ENCODE peak calls at places on chromosomes 13 and 19, in four cellular contexts. W is H1, K is HepG2, I is K562. C is an unnamed sample.

GRCh38 chr13:68927387-68928026 is 1180.1 kb upstream of the ATXN8OS start:
- DNase-seq in I (no peak), K (peak), W (no peak), C (peak)

GRCh38 chr13:95862401-95862800 is 185.5 kb downstream of the DNAJC3 start:
- DNase-seq in W (no peak), K (no peak), I (no peak), C (no peak)

GRCh38 chr13:70424428-70424827 is 316.2 kb upstream of the KLHL1 start:
- DNase-seq in I (no peak), K (no peak), W (peak), C (no peak)

GRCh38 chr19:582497-583197 is 7.0 kb upstream of the HCN2 start:
- DNase-seq in I (no peak), K (no peak), W (no peak), C (no peak)

GRCh38 chr19:53864308-53864836 is 3.3 kb upstream of the MYADM start:
- DNase-seq in I (no peak), K (peak), W (no peak), C (no peak)

GRCh38 chr13:20494656-20495055 is 31.0 kb downstream of the CRYL1 start:
- DNase-seq in I (no peak), W (no peak), K (no peak), C (no peak)

GRCh38 chr19:42151735-42152134 is 19.5 kb upstream of the POU2F2 start:
- DNase-seq in K (no peak), I (no peak), W (no peak), C (no peak)

GRCh38 chr13:113122571-113123225 is at the start of gene F10:
- DNase-seq in W (peak), I (peak), K (peak), C (peak)

GRCh38 chr19:38182536-38183210 is 41.3 kb downstream of the DPF1 start:
- DNase-seq in W (no peak), K (no peak), I (no peak), C (no peak)

GRCh38 chr19:11479470-11480080 is 1.3 kb downstream of the ELAVL3 start:
- DNase-seq in K (peak), W (peak), I (peak), C (no peak)

GRCh38 chr19:49591731-49592485 is 926 bp downstream of the PRR12 start:
- DNase-seq in K (no peak), W (peak), I (peak), C (no peak)

GRCh38 chr19:14890616-14891379 is 4.9 kb upstream of the OR7A17 start:
- DNase-seq in W (no peak), K (no peak), I (peak), C (no peak)

GRCh38 chr19:47729468-47729798 is 15.9 kb upstream of the NOP53 start:
- DNase-seq in W (peak), I (peak), K (no peak), C (peak)

GRCh38 chr13:44382635-44383145 is 9.1 kb downstream of the SERP2 start:
- DNase-seq in W (no peak), K (no peak), I (peak), C (no peak)

GRCh38 chr19:17245535-17245984 is at the start of gene NR2F6:
- DNase-seq in I (peak), K (no peak), W (no peak), C (no peak)

GRCh38 chr13:98129059-98129741 is 13.7 kb upstream of the FARP1 start:
- DNase-seq in W (no peak), K (no peak), I (no peak), C (no peak)

GRCh38 chr19:1503089-1503924 is 9.5 kb downstream of the ADAMTSL5 start:
- DNase-seq in I (peak), K (no peak), W (peak), C (no peak)

GRCh38 chr19:5172859-5173577 is 167.6 kb downstream of the PTPRS start:
- DNase-seq in I (no peak), K (no peak), W (no peak), C (peak)

GRCh38 chr13:89695343-89696257 is 1651.9 kb upstream of the MIR17HG start:
- DNase-seq in W (peak), I (no peak), K (peak), C (peak)

GRCh38 chr13:80010286-80010831 is 330.6 kb downstream of the SPRY2 start:
- DNase-seq in W (no peak), K (no peak), I (no peak), C (no peak)

GRCh38 chr13:110382229-110382628 is 75.1 kb downstream of the COL4A2 start:
- DNase-seq in K (no peak), W (no peak), I (no peak), C (no peak)

GRCh38 chr19:40598918-40599307 is 2.3 kb upstream of the LTBP4 start:
- DNase-seq in I (no peak), W (no peak), K (no peak), C (no peak)

GRCh38 chr13:82747331-82747730 is 1134.9 kb downstream of the SLITRK1 start:
- DNase-seq in W (no peak), K (no peak), I (no peak), C (no peak)

GRCh38 chr19:19514215-19514633 is 1.1 kb downstream of the TSSK6 start:
- DNase-seq in K (no peak), I (no peak), W (no peak), C (no peak)

GRCh38 chr13:27455331-27455855 is 5.0 kb upstream of the MTIF3 start:
- DNase-seq in K (no peak), I (no peak), W (no peak), C (no peak)

GRCh38 chr19:38035515-38036495 is 128.8 kb downstream of the SIPA1L3 start:
- DNase-seq in K (peak), W (no peak), I (no peak), C (no peak)

GRCh38 chr19:44722131-44723121 is 23.5 kb downstream of the CEACAM16 start:
- DNase-seq in K (no peak), W (no peak), I (no peak), C (no peak)

DNA sequence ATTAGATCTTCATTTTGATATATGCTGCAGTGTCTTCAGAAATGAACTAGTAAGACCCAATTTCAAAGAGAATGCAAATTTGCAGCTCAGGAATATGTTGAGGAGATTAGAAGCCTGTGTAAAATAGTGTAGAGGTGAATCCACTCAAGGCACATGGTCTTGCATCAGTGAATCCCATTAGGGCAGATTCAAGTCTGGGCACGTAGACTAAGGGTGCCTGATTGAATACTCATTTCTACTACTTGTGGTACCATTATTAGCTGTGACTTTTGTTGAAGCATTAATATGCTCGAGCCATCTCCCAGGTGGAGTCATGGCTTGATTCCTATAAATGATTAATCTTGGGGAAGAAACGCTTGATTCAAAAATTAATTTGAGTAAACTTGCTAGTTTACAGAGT is 129.4 kb downstream of the AKAP11 start:
- DNase-seq in W (no peak), K (no peak), I (no peak), C (no peak)
- TF ChIP-seq FOSL1 in W (no peak), K (no peak), I (no peak), C (no peak)

GRCh38 chr19:45862564-45863334 is at the start of gene SYMPK:
- DNase-seq in I (peak), K (peak), W (peak), C (peak)

GRCh38 chr19:45863335-45863839 is 440 bp upstream of the SYMPK start:
- DNase-seq in I (no peak), W (no peak), K (no peak), C (no peak)

GRCh38 chr19:45865269-45865948 is 1.3 kb downstream of the FOXA3 start:
- DNase-seq in I (no peak), W (peak), K (no peak), C (no peak)

GRCh38 chr19:45864629-45865082 is 530 bp downstream of the FOXA3 start:
- DNase-seq in K (no peak), I (no peak), W (peak), C (no peak)

DNA sequence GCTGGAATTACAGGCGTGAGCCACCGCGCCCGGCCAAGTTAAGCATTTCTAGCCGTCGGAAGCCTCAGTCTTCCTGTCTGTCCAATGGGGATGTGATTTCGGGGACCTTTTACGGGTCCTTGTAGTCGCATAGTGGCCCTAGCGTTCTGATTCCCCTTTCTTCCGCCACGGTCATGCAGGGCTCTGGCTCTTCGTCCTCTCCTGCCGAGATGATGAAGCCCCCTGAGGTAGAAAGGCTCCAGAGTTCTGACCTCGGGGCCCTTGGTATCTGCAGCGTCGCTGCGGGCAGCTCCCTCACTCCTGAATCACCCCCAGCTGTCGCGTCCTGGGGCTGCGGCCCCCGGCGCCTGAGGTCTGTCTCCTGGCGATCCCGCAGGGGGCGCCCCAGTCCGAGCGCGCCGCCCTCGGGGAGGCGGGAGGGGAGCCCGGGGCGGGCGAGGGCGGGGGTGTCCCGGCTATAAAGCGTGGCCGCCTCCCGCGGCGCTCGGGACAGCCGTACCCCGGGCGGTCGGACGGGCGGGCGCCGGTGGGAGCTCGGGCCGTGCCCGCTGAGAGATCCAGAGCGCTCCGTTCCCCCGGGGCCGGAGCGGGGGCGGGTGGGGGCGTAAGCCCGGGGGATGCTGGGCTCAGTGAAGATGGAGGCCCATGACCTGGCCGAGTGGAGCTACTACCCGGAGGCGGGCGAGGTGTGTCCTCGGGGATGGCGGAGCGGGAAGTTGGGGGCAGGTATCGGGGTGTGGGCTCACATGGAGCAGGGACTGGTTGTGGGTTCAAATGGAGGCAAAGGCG is at the start of gene FOXA3:
- DNase-seq in I (peak), K (peak), W (peak), C (no peak)
- TF ChIP-seq EZH2 in I (no peak), K (no peak), W (no peak), C (no peak)

GRCh38 chr19:51627491-51628138 is 2.6 kb downstream of the SIGLEC5 start:
- DNase-seq in W (no peak), K (no peak), I (no peak), C (no peak)

GRCh38 chr19:51621178-51621577 is 9.0 kb downstream of the SIGLEC5 start:
- DNase-seq in I (no peak), K (no peak), W (no peak), C (no peak)

GRCh38 chr19:51632126-51632525 is 1.9 kb upstream of the SIGLEC5 start:
- DNase-seq in W (no peak), I (no peak), K (no peak), C (no peak)

GRCh38 chr19:51628153-51628939 is 1.9 kb downstream of the SIGLEC5 start:
- DNase-seq in I (no peak), W (no peak), K (no peak), C (no peak)

DNA sequence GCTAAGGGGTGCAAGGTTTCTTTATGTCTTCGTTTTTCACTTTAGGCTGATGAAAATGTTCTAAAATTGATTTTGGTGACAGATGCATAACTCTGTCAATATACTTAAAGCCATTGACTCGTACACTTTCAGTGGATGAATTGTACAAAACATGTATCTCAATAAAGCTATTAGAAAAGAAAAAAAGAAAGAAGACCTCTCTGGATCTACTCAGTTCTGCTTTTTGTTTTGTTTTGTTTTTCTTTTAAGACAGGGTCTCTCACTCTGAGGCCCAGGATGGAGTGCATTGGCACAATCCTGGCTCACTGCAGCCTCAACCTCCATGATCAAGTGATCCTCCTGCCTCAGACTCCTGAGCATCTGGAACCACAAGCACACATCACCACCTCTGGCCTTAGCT is 3.5 kb downstream of the SIGLEC5 start:
- DNase-seq in W (no peak), K (no peak), I (no peak), C (no peak)
- H3K9ac ChIP-seq in W (no peak), K (no peak), I (no peak), C (no peak)

GRCh38 chr13:114145722-114146121 is 13.3 kb upstream of the RASA3 start:
- DNase-seq in I (no peak), K (no peak), W (no peak), C (no peak)

GRCh38 chr13:114145256-114145655 is 12.8 kb upstream of the RASA3 start:
- DNase-seq in W (no peak), I (no peak), K (no peak), C (no peak)

GRCh38 chr13:114142640-114143490 is 10.4 kb upstream of the RASA3 start:
- DNase-seq in I (peak), K (no peak), W (peak), C (no peak)

GRCh38 chr13:114144606-114145244 is 12.3 kb upstream of the RASA3 start:
- DNase-seq in K (no peak), I (no peak), W (no peak), C (no peak)

DNA sequence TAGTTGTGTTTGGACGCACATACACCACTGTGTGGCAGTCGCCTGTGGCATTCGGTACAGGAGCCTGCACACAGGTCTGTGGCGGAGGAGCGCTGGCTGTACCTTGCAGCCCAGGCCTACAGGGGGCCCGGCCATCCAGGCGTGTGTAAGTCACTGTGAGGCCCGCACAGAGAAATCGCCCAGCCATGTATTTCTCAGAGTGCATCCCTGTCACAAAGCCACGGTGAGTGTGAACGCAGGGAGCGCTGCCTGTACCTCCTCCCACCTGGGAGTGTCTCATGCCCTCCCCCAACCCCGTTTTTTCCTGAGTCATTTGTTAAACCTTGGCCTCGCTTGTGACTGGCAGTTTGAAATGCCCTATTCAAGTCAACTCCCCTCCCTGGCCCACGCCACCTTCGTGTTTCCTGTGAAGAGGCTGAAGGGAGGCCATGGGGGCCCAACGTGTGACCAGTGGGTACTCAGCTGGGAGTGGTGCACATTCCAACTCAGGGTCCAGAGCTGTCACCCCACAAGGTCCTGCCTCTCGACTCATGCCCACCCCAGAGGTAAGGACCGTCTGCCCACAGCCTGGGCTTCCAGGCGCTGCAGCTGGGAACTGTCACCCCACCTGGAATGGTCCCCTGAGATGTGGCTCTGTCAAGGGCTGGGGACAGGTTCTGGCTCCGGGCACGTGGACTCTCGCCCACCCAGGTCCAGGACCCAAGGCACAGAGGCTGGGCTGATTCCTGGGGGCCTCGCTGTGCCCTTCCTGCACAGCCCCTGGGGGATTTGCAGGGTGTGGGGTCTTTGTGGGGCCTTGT is 11.6 kb upstream of the RASA3 start:
- DNase-seq in I (peak), W (peak), K (peak), C (peak)
- TF ChIP-seq FOSL1 in I (no peak), W (no peak), K (no peak), C (no peak)